ENCODE peak calls at places on chromosomes 13 and 19, in eight cellular contexts. C is CD8-positive, alpha-beta memory T cell; U is RWPE2; N is left lung; J is endodermal cell; M is heart right ventricle; E is aorta; T is fibroblast of lung. Q is an unnamed sample.

GRCh38 chr19:51980116-51980736 is 6.4 kb downstream of the ZNF350 start:
- DNase-seq in N (no peak), T (no peak), C (no peak), J (no peak), M (no peak), U (no peak), E (no peak), Q (no peak)

GRCh38 chr13:97367016-97367415 is 67.0 kb upstream of the RAP2A start:
- DNase-seq in N (peak; percentile 54), J (no peak), E (no peak), M (no peak), U (no peak), C (no peak), T (peak; percentile 79), Q (no peak)

GRCh38 chr19:23460656-23461055 is 65.4 kb upstream of the ZNF91 start:
- DNase-seq in M (no peak), T (no peak), C (no peak), J (no peak), E (no peak), N (no peak), U (no peak), Q (no peak)

GRCh38 chr19:10828981-10829821 is 6.8 kb downstream of the TMED1 start:
- DNase-seq in J (peak; percentile 76), T (no peak), N (no peak), M (no peak), U (no peak), C (no peak), E (no peak), Q (no peak)

GRCh38 chr13:59774511-59774911 is 389.2 kb downstream of the DIAPH3 start:
- DNase-seq in N (no peak), J (no peak), U (no peak), T (peak; percentile 77), C (no peak), M (no peak), E (no peak), Q (no peak)

GRCh38 chr19:55681131-55682087 is 6.4 kb downstream of the EPN1 start:
- DNase-seq in U (no peak), C (no peak), N (no peak), E (no peak), M (no peak), T (peak; percentile 26), J (no peak), Q (no peak)

GRCh38 chr19:5093297-5093858 is 124.5 kb downstream of the KDM4B start:
- DNase-seq in E (no peak), J (no peak), M (peak; percentile 62), C (no peak), U (no peak), N (no peak), T (no peak), Q (no peak)

GRCh38 chr13:111202149-111202548 is 87.0 kb downstream of the ARHGEF7 start:
- DNase-seq in E (no peak), N (no peak), U (no peak), M (no peak), C (no peak), T (no peak), J (peak; percentile 58), Q (no peak)

GRCh38 chr19:34963531-34964406 is at the start of gene ZNF792:
- DNase-seq in J (peak; percentile 91), C (peak; percentile 68), T (peak; percentile 30), E (peak; percentile 90), U (peak; percentile 70), N (peak; percentile 76), M (peak; percentile 76), Q (peak; percentile 35)

GRCh38 chr13:33676045-33676699 is 141.8 kb upstream of the RFC3 start:
- DNase-seq in E (no peak), U (no peak), M (no peak), T (peak; percentile 6), J (no peak), N (no peak), C (no peak), Q (no peak)

DNA sequence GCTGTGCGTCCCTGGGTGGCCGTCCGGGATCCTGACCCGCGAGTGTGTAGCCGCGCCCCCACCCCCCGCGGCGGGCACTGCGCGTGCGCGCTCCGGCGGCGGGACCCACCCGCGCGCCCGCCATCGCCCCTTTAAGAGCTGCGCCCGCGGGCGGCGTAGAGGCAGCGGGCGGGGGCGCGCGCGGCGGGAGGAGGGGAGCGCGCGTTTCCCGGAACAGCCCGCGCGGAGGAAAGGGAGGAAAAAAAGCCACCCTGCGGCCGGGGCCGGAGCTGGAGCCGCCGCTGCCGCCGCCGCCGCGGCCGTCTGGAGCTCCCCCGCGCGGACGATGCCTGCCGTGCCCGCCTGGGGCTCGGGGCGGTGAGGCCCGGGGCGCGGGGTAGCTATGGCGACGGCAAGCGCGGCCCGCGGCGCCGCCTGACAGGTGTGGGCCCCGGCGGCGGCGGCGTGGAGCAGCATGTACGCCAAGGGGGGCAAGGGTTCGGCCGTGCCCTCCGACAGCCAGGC is at the start of gene SSBP4:
- DNase-seq in M (peak; percentile 82), J (peak; percentile 88), C (peak; percentile 83), E (peak; percentile 90), T (peak; percentile 78), N (peak; percentile 74), U (peak; percentile 57), Q (peak; percentile 89)
- H3K27ac ChIP-seq in M (peak within 1 kb of the TSS; percentile 94), J (peak within 1 kb of the TSS; percentile 58), C (peak within 1 kb of the TSS; percentile 83), E (peak within 1 kb of the TSS; percentile 46), T (peak within 1 kb of the TSS; percentile 99), N (peak within 1 kb of the TSS; percentile 98), U (peak within 1 kb of the TSS; percentile 70), Q (peak within 1 kb of the TSS; percentile 63)

DNA sequence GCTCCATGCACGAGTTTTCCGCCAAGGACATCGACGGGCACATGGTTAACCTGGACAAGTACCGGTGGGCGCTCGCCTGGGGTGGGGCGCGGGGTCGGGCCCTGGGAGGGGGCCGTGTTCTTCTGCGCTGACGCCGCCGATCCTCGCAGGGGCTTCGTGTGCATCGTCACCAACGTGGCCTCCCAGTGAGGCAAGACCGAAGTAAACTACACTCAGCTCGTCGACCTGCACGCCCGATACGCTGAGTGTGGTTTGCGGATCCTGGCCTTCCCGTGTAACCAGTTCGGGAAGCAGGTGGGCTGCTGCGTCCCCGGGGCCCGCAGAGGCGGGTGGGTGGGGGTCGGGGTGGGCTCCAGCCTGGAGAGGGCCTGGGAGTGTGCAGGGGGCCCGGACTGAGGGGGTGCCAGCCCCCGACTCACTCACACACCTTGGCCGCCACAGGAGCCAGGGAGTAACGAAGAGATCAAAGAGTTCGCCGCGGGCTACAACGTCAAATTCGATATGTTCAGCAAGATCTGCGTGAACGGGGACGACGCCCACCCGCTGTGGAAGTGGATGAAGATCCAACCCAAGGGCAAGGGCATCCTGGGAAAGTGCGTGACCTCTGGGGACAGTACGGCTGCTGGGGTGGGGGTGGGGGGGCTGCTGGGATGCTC is 1.6 kb downstream of the GPX4 start:
- DNase-seq in N (no peak), E (no peak), J (no peak), C (no peak), M (no peak), U (no peak), T (no peak), Q (no peak)
- H3K4me1 ChIP-seq in N (peaks cover 78% of the 10 kb centered on the region), E (no peaks in the 10 kb centered on the region), J (peaks cover 5% of the 10 kb centered on the region), C (peaks cover 32% of the 10 kb centered on the region), M (peaks cover 55% of the 10 kb centered on the region), U (peaks cover 21% of the 10 kb centered on the region), T (peaks cover 18% of the 10 kb centered on the region), Q (peaks cover 13% of the 10 kb centered on the region)

DNA sequence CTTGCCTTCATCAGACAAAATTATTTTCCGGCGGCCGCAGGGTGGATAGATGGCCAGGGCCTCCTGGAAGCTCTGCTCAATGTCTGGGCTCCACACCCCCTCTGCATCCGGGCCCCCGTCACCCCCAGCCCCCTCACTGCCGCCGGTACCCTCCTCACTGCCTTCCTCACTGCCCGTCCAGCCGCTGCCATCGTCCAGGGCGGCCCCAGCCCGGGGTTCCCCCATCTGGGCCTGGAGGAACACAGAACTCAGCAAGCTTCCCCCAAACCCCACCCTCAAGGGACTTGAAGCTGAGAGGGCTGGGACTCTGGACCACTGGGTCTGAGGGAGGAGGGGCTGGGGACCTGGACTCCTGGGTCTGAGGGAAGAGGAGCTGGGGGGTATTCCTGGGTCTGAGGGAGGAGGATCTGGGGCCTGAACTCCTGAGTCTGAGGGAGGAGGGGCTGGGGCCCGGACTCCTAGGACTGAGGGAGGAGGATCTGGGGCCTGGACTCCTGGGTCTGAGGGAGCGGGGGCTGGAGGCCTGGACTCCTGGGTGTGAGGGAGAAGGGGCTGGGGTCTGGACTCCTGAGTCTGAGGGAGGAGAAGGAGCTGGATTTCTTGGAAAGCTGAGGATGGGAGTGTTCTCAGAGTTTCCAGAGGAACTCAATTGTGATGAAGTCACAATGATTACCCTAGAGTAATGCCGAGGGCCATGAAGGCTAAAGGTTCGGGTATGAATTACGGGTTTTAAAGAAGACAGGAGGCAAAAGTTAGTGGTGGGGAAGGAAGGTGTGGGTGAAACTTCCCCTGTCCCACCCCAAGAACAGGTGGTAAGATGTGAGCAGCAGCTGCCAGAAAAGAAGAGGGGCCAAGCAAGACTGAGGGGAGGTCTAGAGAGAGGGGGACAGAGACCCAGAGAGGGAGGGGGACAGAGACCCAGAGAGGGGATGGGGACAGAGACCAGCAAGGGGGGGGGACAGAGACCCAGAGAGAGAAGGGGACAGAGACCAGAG is 2.1 kb downstream of the TEAD2 start:
- DNase-seq in N (no peak), E (no peak), J (peak; percentile 26), T (no peak), U (no peak), C (no peak), M (no peak), Q (no peak)
- H3K27me3 ChIP-seq in N (no peaks in the 10 kb centered on the region), E (no peaks in the 10 kb centered on the region), J (no peaks in the 10 kb centered on the region), T (no peaks in the 10 kb centered on the region), U (no peaks in the 10 kb centered on the region), C (peaks cover 14% of the 10 kb centered on the region), M (no peaks in the 10 kb centered on the region), Q (peaks cover 15% of the 10 kb centered on the region)

GRCh38 chr19:342801-343421 is 1.7 kb downstream of the MIER2 start:
- DNase-seq in T (peak; percentile 69), N (peak; percentile 83), C (no peak), U (peak; percentile 59), J (no peak), E (peak; percentile 87), M (peak; percentile 46), Q (no peak)

GRCh38 chr19:343451-343931 is 1.1 kb downstream of the MIER2 start:
- DNase-seq in N (no peak), J (peak; percentile 62), T (no peak), U (no peak), C (no peak), E (peak; percentile 75), M (no peak), Q (no peak)

GRCh38 chr19:340620-341385 is 3.8 kb downstream of the MIER2 start:
- DNase-seq in C (no peak), M (no peak), U (no peak), E (peak; percentile 57), N (no peak), T (no peak), J (no peak), Q (no peak)

GRCh38 chr19:342128-342455 is 2.5 kb downstream of the MIER2 start:
- DNase-seq in J (no peak), M (no peak), N (no peak), C (no peak), U (no peak), E (peak; percentile 62), T (no peak), Q (no peak)

DNA sequence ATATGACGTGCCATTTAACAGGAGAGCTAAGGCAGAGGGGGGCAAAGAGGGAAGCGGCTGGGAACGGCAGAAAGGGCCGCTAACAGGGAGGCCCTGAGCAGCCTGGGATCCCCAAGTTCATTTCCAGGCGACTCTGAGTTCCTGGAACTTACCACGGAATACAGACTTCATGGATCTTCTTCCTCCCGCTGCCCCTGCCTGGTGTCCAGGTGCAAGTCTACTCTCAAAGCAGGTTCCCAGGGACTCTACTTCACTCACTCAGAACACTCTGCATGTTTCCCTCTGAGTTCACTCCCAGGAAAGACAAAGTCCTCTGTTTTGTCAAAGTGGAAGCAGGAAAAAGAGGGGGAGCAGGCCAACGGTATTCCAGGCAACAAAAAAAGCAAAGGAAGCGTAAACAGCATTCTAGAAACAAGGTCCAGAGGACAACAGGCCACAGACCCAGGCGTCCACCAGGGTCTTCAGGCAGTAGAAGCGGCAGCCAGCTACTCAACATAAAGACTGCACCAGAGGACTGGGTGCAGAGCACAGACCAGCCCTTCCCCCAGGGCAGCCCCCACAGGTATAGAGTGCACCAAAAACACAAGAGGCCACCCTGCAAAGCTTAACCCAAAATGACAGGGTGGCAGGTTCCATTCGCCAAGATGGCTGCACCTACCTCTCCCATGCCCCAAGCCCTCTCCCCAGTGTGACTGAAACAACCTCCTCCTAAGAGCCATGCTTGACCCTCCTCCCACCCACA is 3.0 kb downstream of the MIER2 start:
- DNase-seq in C (no peak), U (no peak), J (no peak), M (no peak), N (no peak), T (no peak), E (no peak), Q (no peak)
- H3K27ac ChIP-seq in C (no peak overlapping the region), U (no peak overlapping the region), J (no peak overlapping the region), M (peak overlapping the region; percentile 93), N (peak overlapping the region; percentile 79), T (no peak overlapping the region), E (no peak overlapping the region), Q (no peak overlapping the region)